ENCODE peak calls at places on chromosomes 2 and 18, in seven cellular contexts. D is IMR-90; R is effector memory CD4-positive, alpha-beta T cell; K is GM23248; O is stomach; C is sigmoid colon; S is astrocyte. P is an unnamed sample. For H3K36me3, the result is how much of the 10 kb centered on the place peaks cover.

GRCh38 chr18:33020877-33021276 is 248.1 kb upstream of the KLHL14 start:
- DNase-seq in R (no peak), C (no peak), O (no peak), K (no peak), S (no peak), D (no peak), P (no peak)

GRCh38 chr2:189370719-189371118 is 70.6 kb upstream of the WDR75 start:
- DNase-seq in D (peak), O (no peak), R (no peak), S (peak), K (peak), C (no peak), P (peak)

GRCh38 chr2:68482296-68482695 is 14.9 kb downstream of the APLF start:
- DNase-seq in K (peak), C (no peak), O (no peak), D (no peak), R (no peak), S (peak), P (no peak)

GRCh38 chr2:201536046-201536445 is 84.5 kb downstream of the STRADB start:
- DNase-seq in S (no peak), C (no peak), R (no peak), D (no peak), K (no peak), O (no peak), P (no peak)

GRCh38 chr2:20626698-20627471 is 24.0 kb downstream of the HS1BP3 start:
- DNase-seq in K (no peak), O (no peak), S (no peak), D (no peak), C (peak), R (no peak), P (no peak)

GRCh38 chr2:65364054-65364651 is 68.2 kb downstream of the SPRED2 start:
- DNase-seq in C (no peak), R (no peak), O (no peak), D (no peak), S (no peak), K (peak), P (no peak)

GRCh38 chr2:196966078-196966477 is 39.6 kb upstream of the PGAP1 start:
- DNase-seq in O (no peak), D (no peak), R (no peak), C (no peak), K (no peak), S (no peak), P (no peak)

GRCh38 chr2:9308186-9308955 is 101.8 kb downstream of the ASAP2 start:
- DNase-seq in O (no peak), C (no peak), K (peak), S (peak), D (peak), R (no peak), P (no peak)

GRCh38 chr2:75390184-75390583 is 170.6 kb downstream of the EVA1A start:
- DNase-seq in K (no peak), O (no peak), D (no peak), R (no peak), S (no peak), C (no peak), P (no peak)

GRCh38 chr2:3424171-3424795 is 44.8 kb downstream of the TRAPPC12 start:
- DNase-seq in S (no peak), O (no peak), R (no peak), K (no peak), C (no peak), D (no peak), P (no peak)

GRCh38 chr2:30234180-30234971 is 3.0 kb downstream of the LBH start:
- DNase-seq in K (peak), C (peak), O (peak), S (peak), R (no peak), D (peak), P (peak)

GRCh38 chr18:6718255-6718654 is 11.3 kb upstream of the ARHGAP28 start:
- DNase-seq in S (no peak), R (no peak), C (no peak), D (no peak), K (no peak), O (no peak), P (no peak)

GRCh38 chr2:238100049-238100820 is at the start of gene ESPNL:
- DNase-seq in D (no peak), O (peak), K (no peak), S (no peak), R (no peak), C (peak), P (no peak)

GRCh38 chr2:113685471-113685870 is 58.4 kb downstream of the RABL2A start:
- DNase-seq in C (no peak), K (peak), D (peak), O (no peak), R (no peak), S (peak), P (no peak)

GRCh38 chr2:200319587-200320337 is 13.3 kb downstream of the SPATS2L start:
- DNase-seq in C (no peak), O (no peak), S (peak), D (peak), K (peak), R (no peak), P (no peak)

GRCh38 chr2:4668381-4668780 is 965.0 kb downstream of the DCDC2C start:
- DNase-seq in S (no peak), O (no peak), D (no peak), C (no peak), K (no peak), R (no peak), P (no peak)

GRCh38 chr2:160576054-160576499 is 82.5 kb upstream of the RBMS1 start:
- DNase-seq in K (peak), D (peak), C (no peak), S (no peak), R (no peak), O (no peak), P (peak)

GRCh38 chr18:24987271-24987932 is 364.6 kb downstream of the ZNF521 start:
- DNase-seq in D (peak), S (peak), K (peak), O (no peak), R (no peak), C (peak), P (no peak)

GRCh38 chr2:75340560-75340959 is 141.2 kb upstream of the TACR1 start:
- DNase-seq in O (no peak), C (no peak), S (peak), D (peak), R (no peak), K (peak), P (no peak)

GRCh38 chr2:25386662-25387478 is 45.1 kb upstream of the DNMT3A start:
- DNase-seq in R (no peak), C (no peak), K (no peak), D (no peak), S (no peak), O (no peak), P (no peak)

GRCh38 chr2:232622563-232622962 is 10.8 kb upstream of the EFHD1 start:
- DNase-seq in R (no peak), D (no peak), K (no peak), C (no peak), O (no peak), S (no peak), P (no peak)

GRCh38 chr2:172461591-172462392 is 34.4 kb downstream of the ITGA6 start:
- DNase-seq in O (peak), C (no peak), K (peak), R (peak), D (peak), S (no peak), P (no peak)

GRCh38 chr2:109293663-109294062 is 164.7 kb downstream of the SH3RF3 start:
- DNase-seq in D (no peak), K (no peak), R (no peak), C (no peak), S (no peak), O (no peak), P (no peak)

GRCh38 chr2:12262681-12263436 is 453.9 kb upstream of the TRIB2 start:
- DNase-seq in D (peak), O (no peak), S (peak), C (peak), K (peak), R (no peak), P (no peak)

GRCh38 chr2:86673976-86674670 is 46.0 kb upstream of the RMND5A start:
- DNase-seq in O (no peak), S (peak), C (no peak), R (no peak), K (no peak), D (no peak), P (no peak)

GRCh38 chr18:46447323-46447722 is 209.7 kb downstream of the LOXHD1 start:
- DNase-seq in D (no peak), O (no peak), R (no peak), S (no peak), C (no peak), K (no peak), P (no peak)

GRCh38 chr2:41061371-41061770 is 609.5 kb upstream of the SLC8A1 start:
- DNase-seq in K (no peak), D (peak), O (no peak), R (no peak), C (no peak), S (peak), P (no peak)

GRCh38 chr2:65120990-65121693 is 8.8 kb downstream of the RAB1A start:
- DNase-seq in O (no peak), R (no peak), D (no peak), K (no peak), S (no peak), C (no peak), P (no peak)

DNA sequence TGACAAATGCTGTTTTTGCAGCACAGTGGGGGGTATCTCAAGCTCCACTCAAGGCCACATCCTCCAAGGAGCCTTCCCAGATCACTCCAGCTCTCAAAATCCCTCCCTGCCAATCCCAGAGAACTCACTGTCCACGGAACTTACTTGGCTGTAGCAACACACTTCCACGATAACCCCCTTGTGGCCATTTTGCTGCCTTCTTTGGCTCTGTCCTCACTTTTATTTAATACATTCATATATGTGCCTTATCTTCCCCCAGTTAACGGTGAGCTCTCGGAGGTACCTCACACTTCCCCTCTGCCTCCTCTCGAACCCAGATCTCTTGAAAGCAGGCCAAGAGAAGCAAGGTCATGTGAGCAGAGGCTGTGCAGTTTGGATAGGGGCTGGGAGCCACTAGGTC is 122.3 kb downstream of the TNS1 start:
- DNase-seq in D (no peak), S (no peak), R (no peak), O (no peak), K (no peak), C (no peak), P (no peak)
- H3K36me3 ChIP-seq in D (half or more), S (half or more), R (under half), O (half or more), K (under half), C (half or more), P (under half)

DNA sequence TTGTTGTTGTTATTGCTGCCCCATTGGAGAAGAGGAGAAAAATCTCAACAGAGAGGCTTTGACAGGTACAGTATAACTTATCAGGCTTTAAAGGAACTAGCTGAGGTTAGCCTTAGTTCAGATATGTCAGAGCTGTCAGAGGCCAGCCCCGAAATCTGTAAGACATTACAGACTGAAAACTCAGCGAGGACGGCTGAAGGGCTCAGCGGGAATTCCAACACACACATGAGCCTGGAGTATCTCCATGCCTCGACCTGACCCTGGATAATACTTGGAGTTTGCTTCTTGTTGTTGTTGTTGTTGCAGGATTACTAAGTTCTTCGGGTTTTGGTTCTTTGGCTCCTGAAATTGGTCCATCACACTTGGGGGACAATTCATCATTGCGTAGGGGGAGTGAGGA is 166.9 kb downstream of the MIB1 start:
- DNase-seq in K (no peak), D (no peak), S (no peak), R (no peak), C (no peak), O (no peak), P (no peak)
- H3K4me3 ChIP-seq in K (no peak), D (no peak), S (no peak), R (no peak), C (no peak), O (no peak), P (no peak)

GRCh38 chr2:139814458-139814857 is 1034.3 kb upstream of the NXPH2 start:
- DNase-seq in D (no peak), S (no peak), O (no peak), R (no peak), K (no peak), C (no peak), P (no peak)
- H3K36me3 ChIP-seq in D (under half), S (under half), O (under half), R (under half), K (under half), C (under half), P (under half)

GRCh38 chr2:205683991-205684390 is 1.7 kb downstream of the NRP2 start:
- DNase-seq in D (no peak), O (no peak), R (no peak), C (peak), S (no peak), K (no peak), P (no peak)
- H3K4me3 ChIP-seq in D (peak), O (peak), R (no peak), C (peak), S (peak), K (peak), P (peak)

DNA sequence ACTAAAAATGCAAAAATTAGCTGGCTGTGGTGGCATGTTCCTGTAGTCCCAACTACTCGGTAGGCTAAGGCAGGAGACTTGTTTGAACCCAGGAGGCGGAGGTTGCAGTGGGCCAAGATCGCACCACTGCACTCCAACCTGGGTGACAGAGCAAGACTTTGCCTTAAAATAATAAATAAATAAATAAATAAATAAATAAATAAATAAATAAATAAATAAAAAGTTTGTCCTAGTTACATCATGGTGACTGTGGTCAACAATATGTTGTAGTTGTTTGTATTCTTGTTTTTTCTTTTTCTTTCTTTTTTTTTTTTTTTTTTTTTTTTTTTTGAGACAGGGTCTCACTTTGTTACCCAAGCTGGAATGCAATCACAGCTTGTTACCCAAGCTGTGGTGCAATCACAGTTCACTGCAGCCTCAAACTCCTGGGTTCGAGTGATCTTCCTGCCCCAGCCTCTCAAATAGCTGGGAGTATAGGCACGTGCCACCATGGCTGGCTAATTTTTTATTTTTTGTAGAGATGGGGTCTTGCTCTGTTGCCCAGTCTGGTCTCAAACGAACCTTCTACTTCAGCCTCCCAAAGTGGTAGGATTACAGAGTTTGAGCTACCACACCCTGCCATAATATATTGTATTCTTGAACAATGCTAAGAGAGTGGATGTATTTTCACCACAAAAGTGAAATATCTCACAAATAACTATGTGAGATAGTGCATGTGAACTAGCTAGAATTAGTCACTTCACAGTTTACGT is 185.0 kb downstream of the PHLPP1 start:
- DNase-seq in S (no peak), K (no peak), C (no peak), R (no peak), D (no peak), O (no peak), P (no peak)
- H3K36me3 ChIP-seq in S (under half), K (under half), C (under half), R (under half), D (under half), O (under half), P (under half)

GRCh38 chr2:208252766-208253492 is 1.9 kb downstream of the IDH1 start:
- DNase-seq in S (no peak), O (no peak), D (no peak), K (peak), R (no peak), C (no peak), P (no peak)
- H3K4me3 ChIP-seq in S (no peak), O (peak), D (no peak), K (peak), R (no peak), C (peak), P (peak)

GRCh38 chr2:69525261-69525660 is 88.0 kb upstream of the NFU1 start:
- DNase-seq in R (no peak), S (peak), C (no peak), K (no peak), O (no peak), D (peak), P (peak)
- H3K36me3 ChIP-seq in R (half or more), S (half or more), C (under half), K (half or more), O (under half), D (under half), P (half or more)

P was measured in brain microvascular endothelial cell.